ENCODE peak calls at places on chromosomes 3 and 15, in seven cellular contexts. W is AG09309, R is Peyer's patch, S is PC-3, U is OCI-LY7, I is lower lobe of right lung, O is mammary epithelial cell. Z is an unnamed sample.

GRCh38 chr15:75727851-75728715 is 15.4 kb upstream of the CSPG4 start:
- DNase-seq in W (no peak), S (peak), U (peak), I (peak), O (peak), R (peak), Z (peak)

GRCh38 chr3:73674280-73674679 is 49.5 kb upstream of the PDZRN3 start:
- DNase-seq in S (no peak), O (no peak), W (no peak), I (no peak), U (no peak), R (no peak), Z (peak)

GRCh38 chr3:62571916-62572315 is 198.6 kb upstream of the FEZF2 start:
- DNase-seq in I (no peak), U (no peak), R (no peak), W (no peak), O (no peak), S (no peak), Z (peak)

GRCh38 chr15:29734917-29735572 is 87.2 kb downstream of the TJP1 start:
- DNase-seq in U (no peak), R (no peak), I (no peak), W (no peak), S (peak), O (no peak), Z (peak)

GRCh38 chr3:146884291-146884690 is 279.1 kb upstream of the PLSCR5 start:
- DNase-seq in U (no peak), I (no peak), O (no peak), R (no peak), S (no peak), W (no peak), Z (no peak)

GRCh38 chr15:81848701-81849100 is 197.1 kb downstream of the MEX3B start:
- DNase-seq in S (no peak), O (no peak), U (no peak), W (no peak), R (no peak), I (no peak), Z (no peak)

GRCh38 chr15:71103102-71103676 is 12.1 kb upstream of the THSD4 start:
- DNase-seq in I (no peak), W (no peak), R (peak), O (peak), U (peak), S (peak), Z (peak)

GRCh38 chr3:193744048-193744821 is 151.2 kb downstream of the OPA1 start:
- DNase-seq in I (no peak), S (peak), U (peak), O (no peak), R (no peak), W (no peak), Z (peak)

GRCh38 chr15:78312551-78312950 is 13.1 kb upstream of the SKIC8 start:
- DNase-seq in U (no peak), W (no peak), I (no peak), O (no peak), S (no peak), R (no peak), Z (no peak)

GRCh38 chr3:152434142-152434541 is 165.4 kb downstream of the MBNL1 start:
- DNase-seq in I (no peak), R (no peak), U (no peak), S (no peak), W (no peak), O (no peak), Z (no peak)

GRCh38 chr3:132284006-132284405 is 33.2 kb upstream of the ACP3 start:
- DNase-seq in W (no peak), R (no peak), O (no peak), I (no peak), U (no peak), S (no peak), Z (no peak)

GRCh38 chr15:86077070-86077469 is 2.6 kb upstream of the AGBL1 start:
- DNase-seq in U (no peak), R (no peak), O (no peak), S (no peak), I (no peak), W (no peak), Z (no peak)

GRCh38 chr15:38253448-38253847 is 812 bp downstream of the SPRED1 start:
- DNase-seq in S (peak), R (no peak), O (peak), I (no peak), U (peak), W (peak), Z (peak)

GRCh38 chr3:127590593-127591477 is at the start of gene TPRA1:
- DNase-seq in W (peak), I (peak), R (peak), S (peak), U (peak), O (peak), Z (peak)
- TF ChIP-seq CTCF in W (peak), I (no peak), R (no peak), S (peak), U (peak), O (no peak), Z (no peak)

GRCh38 chr3:52452126-52452525 is 1.7 kb downstream of the TNNC1 start:
- DNase-seq in O (no peak), W (no peak), S (no peak), I (no peak), R (no peak), U (no peak), Z (no peak)

GRCh38 chr3:52454235-52454937 is 545 bp upstream of the TNNC1 start:
- DNase-seq in O (no peak), W (no peak), I (no peak), S (no peak), R (no peak), U (no peak), Z (no peak)

GRCh38 chr3:52451237-52452083 is 2.4 kb downstream of the TNNC1 start:
- DNase-seq in W (no peak), O (no peak), R (no peak), I (no peak), U (no peak), S (no peak), Z (no peak)

GRCh38 chr3:52453496-52454234 is at the start of gene TNNC1:
- DNase-seq in R (no peak), U (no peak), I (peak), W (no peak), S (no peak), O (no peak), Z (no peak)

GRCh38 chr3:52452570-52453221 is 1.1 kb downstream of the TNNC1 start:
- DNase-seq in O (no peak), I (no peak), R (no peak), S (no peak), W (no peak), U (no peak), Z (no peak)
- H3K4me3 ChIP-seq in O (no peak), I (peak), R (no peak), S (no peak), W (no peak), U (no peak), Z (no peak)

GRCh38 chr15:40702077-40702476 is 7.1 kb downstream of the RAD51 start:
- DNase-seq in W (no peak), R (no peak), S (peak), O (no peak), U (peak), I (no peak), Z (no peak)
- TF ChIP-seq CTCF in W (no peak), R (no peak), S (peak), O (peak), U (peak), I (no peak), Z (no peak)

GRCh38 chr15:31085359-31085758 is 16.2 kb downstream of the TRPM1 start:
- DNase-seq in R (no peak), U (no peak), S (no peak), O (no peak), I (no peak), W (no peak), Z (no peak)
- H3K4me3 ChIP-seq in R (no peak), U (no peak), S (no peak), O (no peak), I (no peak), W (no peak), Z (no peak)